ENCODE peak calls at places on chromosomes 4 and X, in five cellular contexts. N is Peyer's patch, F is fibroblast of pulmonary artery, D is smooth muscle cell of the brain vasculature, H is pancreas. I is an unnamed sample.

GRCh38 chr4:188171551-188171950 is 32.3 kb downstream of the TRIML1 start:
- DNase-seq in D (no peak), F (no peak), N (no peak), H (no peak), I (no peak)

GRCh38 chrX:68832101-68832416 is 3.2 kb downstream of the EFNB1 start:
- DNase-seq in N (peak), D (no peak), H (no peak), F (peak), I (peak)

GRCh38 chrX:132092439-132093065 is 35.3 kb downstream of the FRMD7 start:
- DNase-seq in D (peak), N (no peak), F (peak), H (peak), I (peak)

GRCh38 chr4:131644619-131645018 is 1504.5 kb upstream of the PCDH10 start:
- DNase-seq in H (no peak), D (no peak), F (peak), N (no peak), I (no peak)

GRCh38 chrX:926070-926469 is 286.4 kb downstream of the CRLF2 start:
- DNase-seq in H (no peak), F (no peak), N (no peak), D (no peak), I (no peak)

GRCh38 chr4:76562851-76563803 is 128.1 kb downstream of the SHROOM3 start:
- DNase-seq in D (no peak), H (no peak), N (no peak), F (no peak), I (no peak)

GRCh38 chr4:140686799-140687198 is 69.4 kb downstream of the TBC1D9 start:
- DNase-seq in H (no peak), F (no peak), D (no peak), N (no peak), I (no peak)

GRCh38 chr4:92305878-92306520 is 2.2 kb downstream of the GRID2 start:
- DNase-seq in F (no peak), N (no peak), D (no peak), H (no peak), I (no peak)

GRCh38 chr4:27620886-27621285 is 760.2 kb downstream of the STIM2 start:
- DNase-seq in N (no peak), F (no peak), D (no peak), H (no peak), I (no peak)

GRCh38 chr4:171025323-171025722 is 787.9 kb upstream of the GALNTL6 start:
- DNase-seq in F (no peak), N (no peak), D (no peak), H (no peak), I (no peak)

GRCh38 chrX:93585661-93586060 is 87.7 kb downstream of the NAP1L3 start:
- DNase-seq in N (no peak), D (no peak), H (no peak), F (no peak), I (no peak)

GRCh38 chr4:52957220-52957686 is 95.1 kb downstream of the RASL11B start:
- DNase-seq in N (no peak), H (no peak), F (no peak), D (peak), I (no peak)

GRCh38 chr4:46894841-46895240 is 14.2 kb downstream of the COX7B2 start:
- DNase-seq in F (no peak), H (no peak), D (no peak), N (no peak), I (no peak)

GRCh38 chr4:744212-744841 is 38.7 kb downstream of the PCGF3 start:
- DNase-seq in F (no peak), H (no peak), N (no peak), D (no peak), I (no peak)

GRCh38 chrX:39473812-39474211 is 623.9 kb downstream of the BCOR start:
- DNase-seq in F (no peak), D (no peak), N (no peak), H (no peak), I (no peak)

GRCh38 chr4:184384056-184384809 is 90.1 kb downstream of the IRF2 start:
- DNase-seq in H (peak), N (no peak), F (peak), D (peak), I (peak)

GRCh38 chr4:1233641-1234277 is 15.2 kb downstream of the CTBP1 start:
- DNase-seq in F (peak), N (peak), D (no peak), H (peak), I (no peak)

GRCh38 chrX:2451456-2452316 is 49.1 kb downstream of the DHRSX start:
- DNase-seq in D (no peak), F (peak), H (no peak), N (no peak), I (no peak)

GRCh38 chr4:110165382-110166285 is 32.8 kb downstream of the ELOVL6 start:
- DNase-seq in N (no peak), H (no peak), D (no peak), F (peak), I (no peak)

GRCh38 chrX:154603438-154604430 is 15.3 kb downstream of the CTAG1B start:
- DNase-seq in F (peak), N (no peak), D (no peak), H (no peak), I (no peak)

GRCh38 chr4:20391224-20391623 is 139.5 kb downstream of the SLIT2 start:
- DNase-seq in H (no peak), F (peak), N (no peak), D (no peak), I (no peak)

GRCh38 chr4:127844605-127845116 is 36.0 kb upstream of the PLK4 start:
- DNase-seq in N (no peak), D (no peak), F (peak), H (no peak), I (no peak)

GRCh38 chrX:54977387-54977786 is 16.6 kb downstream of the PFKFB1 start:
- DNase-seq in D (no peak), H (no peak), N (no peak), F (no peak), I (no peak)

GRCh38 chr4:8123389-8123788 is 35.2 kb downstream of the ABLIM2 start:
- DNase-seq in F (no peak), H (no peak), N (no peak), D (no peak), I (no peak)